ENCODE peak calls at places on chromosomes 2 and 18, in eight cellular contexts. One of them, this sample, is unnamed.

GRCh38 chr2:235026137-235026536 is 74.3 kb downstream of the SH3BP4 start:
- DNase-seq in HTR-8/SVneo: peak
- DNase-seq in activated T-cell treated with anti-CD3 and anti-CD28 coated beads for 1 hour: no peak
- DNase-seq in ELR: peak
- DNase-seq in T-helper 1 cell: no peak
- DNase-seq in stimulated activated CD4-positive, alpha-beta T cell treated with anti-CD3 and anti-CD28 coated beads, Interleukin-12 subunit alpha, Interleukin-12 subunit beta, amount 100 ng/mL, for 4 hours: no peak
- DNase-seq in C1 segment of cervical spinal cord: no peak
- DNase-seq in transverse colon: peak
- DNase-seq in this sample: peak

GRCh38 chr2:88067598-88067997 is at the start of gene SMYD1:
- DNase-seq in activated T-cell treated with anti-CD3 and anti-CD28 coated beads for 1 hour: no peak
- DNase-seq in stimulated activated CD4-positive, alpha-beta T cell treated with anti-CD3 and anti-CD28 coated beads, Interleukin-12 subunit alpha, Interleukin-12 subunit beta, amount 100 ng/mL, for 4 hours: no peak
- DNase-seq in C1 segment of cervical spinal cord: no peak
- DNase-seq in HTR-8/SVneo: no peak
- DNase-seq in T-helper 1 cell: no peak
- DNase-seq in transverse colon: no peak
- DNase-seq in ELR: no peak
- DNase-seq in this sample: no peak

GRCh38 chr2:174634130-174635014 is 36.8 kb upstream of the WIPF1 start:
- DNase-seq in activated T-cell treated with anti-CD3 and anti-CD28 coated beads for 1 hour: no peak
- DNase-seq in transverse colon: peak
- DNase-seq in C1 segment of cervical spinal cord: peak
- DNase-seq in ELR: peak
- DNase-seq in stimulated activated CD4-positive, alpha-beta T cell treated with anti-CD3 and anti-CD28 coated beads, Interleukin-12 subunit alpha, Interleukin-12 subunit beta, amount 100 ng/mL, for 4 hours: peak
- DNase-seq in HTR-8/SVneo: no peak
- DNase-seq in T-helper 1 cell: peak
- DNase-seq in this sample: no peak

GRCh38 chr18:75240433-75240832 is 29.8 kb downstream of the TSHZ1 start:
- DNase-seq in HTR-8/SVneo: no peak
- DNase-seq in ELR: no peak
- DNase-seq in stimulated activated CD4-positive, alpha-beta T cell treated with anti-CD3 and anti-CD28 coated beads, Interleukin-12 subunit alpha, Interleukin-12 subunit beta, amount 100 ng/mL, for 4 hours: no peak
- DNase-seq in transverse colon: no peak
- DNase-seq in T-helper 1 cell: no peak
- DNase-seq in activated T-cell treated with anti-CD3 and anti-CD28 coated beads for 1 hour: no peak
- DNase-seq in C1 segment of cervical spinal cord: no peak
- DNase-seq in this sample: no peak

GRCh38 chr2:48673581-48673980 is 55.9 kb downstream of the GTF2A1L start:
- DNase-seq in HTR-8/SVneo: no peak
- DNase-seq in C1 segment of cervical spinal cord: no peak
- DNase-seq in activated T-cell treated with anti-CD3 and anti-CD28 coated beads for 1 hour: no peak
- DNase-seq in stimulated activated CD4-positive, alpha-beta T cell treated with anti-CD3 and anti-CD28 coated beads, Interleukin-12 subunit alpha, Interleukin-12 subunit beta, amount 100 ng/mL, for 4 hours: no peak
- DNase-seq in T-helper 1 cell: no peak
- DNase-seq in ELR: no peak
- DNase-seq in transverse colon: no peak
- DNase-seq in this sample: no peak

GRCh38 chr18:5468394-5468793 is 75.4 kb downstream of the EPB41L3 start:
- DNase-seq in HTR-8/SVneo: no peak
- DNase-seq in ELR: no peak
- DNase-seq in C1 segment of cervical spinal cord: no peak
- DNase-seq in T-helper 1 cell: no peak
- DNase-seq in transverse colon: no peak
- DNase-seq in stimulated activated CD4-positive, alpha-beta T cell treated with anti-CD3 and anti-CD28 coated beads, Interleukin-12 subunit alpha, Interleukin-12 subunit beta, amount 100 ng/mL, for 4 hours: no peak
- DNase-seq in activated T-cell treated with anti-CD3 and anti-CD28 coated beads for 1 hour: no peak
- DNase-seq in this sample: no peak

GRCh38 chr2:195498176-195498575 is 158.8 kb upstream of the SLC39A10 start:
- DNase-seq in HTR-8/SVneo: no peak
- DNase-seq in T-helper 1 cell: peak
- DNase-seq in stimulated activated CD4-positive, alpha-beta T cell treated with anti-CD3 and anti-CD28 coated beads, Interleukin-12 subunit alpha, Interleukin-12 subunit beta, amount 100 ng/mL, for 4 hours: peak
- DNase-seq in activated T-cell treated with anti-CD3 and anti-CD28 coated beads for 1 hour: peak
- DNase-seq in ELR: peak
- DNase-seq in transverse colon: peak
- DNase-seq in C1 segment of cervical spinal cord: no peak
- DNase-seq in this sample: no peak

GRCh38 chr2:32807662-32808061 is 139.1 kb upstream of the LTBP1 start:
- DNase-seq in activated T-cell treated with anti-CD3 and anti-CD28 coated beads for 1 hour: no peak
- DNase-seq in HTR-8/SVneo: no peak
- DNase-seq in C1 segment of cervical spinal cord: no peak
- DNase-seq in ELR: no peak
- DNase-seq in transverse colon: no peak
- DNase-seq in T-helper 1 cell: no peak
- DNase-seq in stimulated activated CD4-positive, alpha-beta T cell treated with anti-CD3 and anti-CD28 coated beads, Interleukin-12 subunit alpha, Interleukin-12 subunit beta, amount 100 ng/mL, for 4 hours: no peak
- DNase-seq in this sample: no peak

GRCh38 chr2:148914463-148914862 is 39.4 kb downstream of the KIF5C start:
- DNase-seq in ELR: no peak
- DNase-seq in HTR-8/SVneo: no peak
- DNase-seq in activated T-cell treated with anti-CD3 and anti-CD28 coated beads for 1 hour: no peak
- DNase-seq in T-helper 1 cell: no peak
- DNase-seq in C1 segment of cervical spinal cord: peak
- DNase-seq in stimulated activated CD4-positive, alpha-beta T cell treated with anti-CD3 and anti-CD28 coated beads, Interleukin-12 subunit alpha, Interleukin-12 subunit beta, amount 100 ng/mL, for 4 hours: no peak
- DNase-seq in transverse colon: no peak
- DNase-seq in this sample: no peak

GRCh38 chr2:71934320-71934593 is 213.4 kb downstream of the CYP26B1 start:
- DNase-seq in stimulated activated CD4-positive, alpha-beta T cell treated with anti-CD3 and anti-CD28 coated beads, Interleukin-12 subunit alpha, Interleukin-12 subunit beta, amount 100 ng/mL, for 4 hours: no peak
- DNase-seq in T-helper 1 cell: no peak
- DNase-seq in transverse colon: no peak
- DNase-seq in HTR-8/SVneo: no peak
- DNase-seq in C1 segment of cervical spinal cord: no peak
- DNase-seq in activated T-cell treated with anti-CD3 and anti-CD28 coated beads for 1 hour: no peak
- DNase-seq in ELR: no peak
- DNase-seq in this sample: no peak

GRCh38 chr2:220569380-220569779 is 942.0 kb downstream of the SLC4A3 start:
- DNase-seq in ELR: no peak
- DNase-seq in C1 segment of cervical spinal cord: no peak
- DNase-seq in HTR-8/SVneo: no peak
- DNase-seq in activated T-cell treated with anti-CD3 and anti-CD28 coated beads for 1 hour: no peak
- DNase-seq in T-helper 1 cell: no peak
- DNase-seq in stimulated activated CD4-positive, alpha-beta T cell treated with anti-CD3 and anti-CD28 coated beads, Interleukin-12 subunit alpha, Interleukin-12 subunit beta, amount 100 ng/mL, for 4 hours: no peak
- DNase-seq in transverse colon: no peak
- DNase-seq in this sample: no peak

GRCh38 chr2:241232736-241233575 is 44.5 kb downstream of the ANO7 start:
- DNase-seq in T-helper 1 cell: no peak
- DNase-seq in activated T-cell treated with anti-CD3 and anti-CD28 coated beads for 1 hour: no peak
- DNase-seq in ELR: no peak
- DNase-seq in transverse colon: no peak
- DNase-seq in HTR-8/SVneo: no peak
- DNase-seq in C1 segment of cervical spinal cord: no peak
- DNase-seq in stimulated activated CD4-positive, alpha-beta T cell treated with anti-CD3 and anti-CD28 coated beads, Interleukin-12 subunit alpha, Interleukin-12 subunit beta, amount 100 ng/mL, for 4 hours: no peak
- DNase-seq in this sample: no peak

GRCh38 chr18:54613174-54613573 is 22.1 kb downstream of the DYNAP start:
- DNase-seq in C1 segment of cervical spinal cord: no peak
- DNase-seq in transverse colon: no peak
- DNase-seq in ELR: no peak
- DNase-seq in HTR-8/SVneo: no peak
- DNase-seq in activated T-cell treated with anti-CD3 and anti-CD28 coated beads for 1 hour: no peak
- DNase-seq in T-helper 1 cell: no peak
- DNase-seq in stimulated activated CD4-positive, alpha-beta T cell treated with anti-CD3 and anti-CD28 coated beads, Interleukin-12 subunit alpha, Interleukin-12 subunit beta, amount 100 ng/mL, for 4 hours: no peak
- DNase-seq in this sample: no peak

GRCh38 chr2:163252199-163252598 is 413.6 kb upstream of the KCNH7 start:
- DNase-seq in HTR-8/SVneo: no peak
- DNase-seq in C1 segment of cervical spinal cord: no peak
- DNase-seq in stimulated activated CD4-positive, alpha-beta T cell treated with anti-CD3 and anti-CD28 coated beads, Interleukin-12 subunit alpha, Interleukin-12 subunit beta, amount 100 ng/mL, for 4 hours: no peak
- DNase-seq in ELR: no peak
- DNase-seq in transverse colon: no peak
- DNase-seq in activated T-cell treated with anti-CD3 and anti-CD28 coated beads for 1 hour: no peak
- DNase-seq in T-helper 1 cell: no peak
- DNase-seq in this sample: no peak

GRCh38 chr2:205925373-205926337 is 160.3 kb downstream of the INO80D start:
- DNase-seq in ELR: peak
- DNase-seq in transverse colon: peak
- DNase-seq in stimulated activated CD4-positive, alpha-beta T cell treated with anti-CD3 and anti-CD28 coated beads, Interleukin-12 subunit alpha, Interleukin-12 subunit beta, amount 100 ng/mL, for 4 hours: peak
- DNase-seq in T-helper 1 cell: peak
- DNase-seq in C1 segment of cervical spinal cord: peak
- DNase-seq in activated T-cell treated with anti-CD3 and anti-CD28 coated beads for 1 hour: peak
- DNase-seq in HTR-8/SVneo: peak
- DNase-seq in this sample: peak

GRCh38 chr2:26395394-26395793 is 6.3 kb upstream of the DRC1 start:
- DNase-seq in activated T-cell treated with anti-CD3 and anti-CD28 coated beads for 1 hour: no peak
- DNase-seq in T-helper 1 cell: no peak
- DNase-seq in ELR: no peak
- DNase-seq in transverse colon: no peak
- DNase-seq in HTR-8/SVneo: no peak
- DNase-seq in stimulated activated CD4-positive, alpha-beta T cell treated with anti-CD3 and anti-CD28 coated beads, Interleukin-12 subunit alpha, Interleukin-12 subunit beta, amount 100 ng/mL, for 4 hours: no peak
- DNase-seq in C1 segment of cervical spinal cord: no peak
- DNase-seq in this sample: no peak

GRCh38 chr2:187055463-187055862 is 206.5 kb upstream of the ZSWIM2 start:
- DNase-seq in C1 segment of cervical spinal cord: no peak
- DNase-seq in transverse colon: no peak
- DNase-seq in T-helper 1 cell: no peak
- DNase-seq in activated T-cell treated with anti-CD3 and anti-CD28 coated beads for 1 hour: no peak
- DNase-seq in HTR-8/SVneo: no peak
- DNase-seq in stimulated activated CD4-positive, alpha-beta T cell treated with anti-CD3 and anti-CD28 coated beads, Interleukin-12 subunit alpha, Interleukin-12 subunit beta, amount 100 ng/mL, for 4 hours: no peak
- DNase-seq in ELR: no peak
- DNase-seq in this sample: no peak

GRCh38 chr2:79717364-79718007 is 204.6 kb downstream of the CTNNA2 start:
- DNase-seq in HTR-8/SVneo: peak
- DNase-seq in transverse colon: no peak
- DNase-seq in C1 segment of cervical spinal cord: no peak
- DNase-seq in stimulated activated CD4-positive, alpha-beta T cell treated with anti-CD3 and anti-CD28 coated beads, Interleukin-12 subunit alpha, Interleukin-12 subunit beta, amount 100 ng/mL, for 4 hours: no peak
- DNase-seq in activated T-cell treated with anti-CD3 and anti-CD28 coated beads for 1 hour: no peak
- DNase-seq in ELR: peak
- DNase-seq in T-helper 1 cell: no peak
- DNase-seq in this sample: peak

GRCh38 chr18:31678425-31678824 is 6.0 kb downstream of the B4GALT6 start:
- DNase-seq in ELR: no peak
- DNase-seq in T-helper 1 cell: no peak
- DNase-seq in HTR-8/SVneo: no peak
- DNase-seq in stimulated activated CD4-positive, alpha-beta T cell treated with anti-CD3 and anti-CD28 coated beads, Interleukin-12 subunit alpha, Interleukin-12 subunit beta, amount 100 ng/mL, for 4 hours: no peak
- DNase-seq in C1 segment of cervical spinal cord: no peak
- DNase-seq in activated T-cell treated with anti-CD3 and anti-CD28 coated beads for 1 hour: no peak
- DNase-seq in transverse colon: no peak
- DNase-seq in this sample: no peak

GRCh38 chr2:74008761-74009395 is 24.2 kb downstream of the TET3 start:
- DNase-seq in T-helper 1 cell: no peak
- DNase-seq in HTR-8/SVneo: no peak
- DNase-seq in stimulated activated CD4-positive, alpha-beta T cell treated with anti-CD3 and anti-CD28 coated beads, Interleukin-12 subunit alpha, Interleukin-12 subunit beta, amount 100 ng/mL, for 4 hours: no peak
- DNase-seq in ELR: no peak
- DNase-seq in C1 segment of cervical spinal cord: no peak
- DNase-seq in transverse colon: no peak
- DNase-seq in activated T-cell treated with anti-CD3 and anti-CD28 coated beads for 1 hour: no peak
- DNase-seq in this sample: no peak

GRCh38 chr2:167749641-167750040 is 497.8 kb downstream of the STK39 start:
- DNase-seq in HTR-8/SVneo: no peak
- DNase-seq in C1 segment of cervical spinal cord: no peak
- DNase-seq in stimulated activated CD4-positive, alpha-beta T cell treated with anti-CD3 and anti-CD28 coated beads, Interleukin-12 subunit alpha, Interleukin-12 subunit beta, amount 100 ng/mL, for 4 hours: no peak
- DNase-seq in activated T-cell treated with anti-CD3 and anti-CD28 coated beads for 1 hour: no peak
- DNase-seq in transverse colon: no peak
- DNase-seq in T-helper 1 cell: no peak
- DNase-seq in ELR: no peak
- DNase-seq in this sample: no peak

GRCh38 chr2:50712569-50712968 is 319.4 kb downstream of the NRXN1 start:
- DNase-seq in ELR: no peak
- DNase-seq in C1 segment of cervical spinal cord: no peak
- DNase-seq in activated T-cell treated with anti-CD3 and anti-CD28 coated beads for 1 hour: no peak
- DNase-seq in stimulated activated CD4-positive, alpha-beta T cell treated with anti-CD3 and anti-CD28 coated beads, Interleukin-12 subunit alpha, Interleukin-12 subunit beta, amount 100 ng/mL, for 4 hours: no peak
- DNase-seq in HTR-8/SVneo: no peak
- DNase-seq in transverse colon: no peak
- DNase-seq in T-helper 1 cell: no peak
- DNase-seq in this sample: no peak

GRCh38 chr18:23071285-23071684 is 64.0 kb upstream of the CABLES1 start:
- DNase-seq in ELR: peak
- DNase-seq in activated T-cell treated with anti-CD3 and anti-CD28 coated beads for 1 hour: peak
- DNase-seq in transverse colon: peak
- DNase-seq in HTR-8/SVneo: no peak
- DNase-seq in C1 segment of cervical spinal cord: peak
- DNase-seq in T-helper 1 cell: peak
- DNase-seq in stimulated activated CD4-positive, alpha-beta T cell treated with anti-CD3 and anti-CD28 coated beads, Interleukin-12 subunit alpha, Interleukin-12 subunit beta, amount 100 ng/mL, for 4 hours: peak
- DNase-seq in this sample: no peak

GRCh38 chr2:28665041-28665704 is 86.5 kb upstream of the PPP1CB start:
- DNase-seq in ELR: no peak
- DNase-seq in C1 segment of cervical spinal cord: no peak
- DNase-seq in HTR-8/SVneo: no peak
- DNase-seq in transverse colon: peak
- DNase-seq in stimulated activated CD4-positive, alpha-beta T cell treated with anti-CD3 and anti-CD28 coated beads, Interleukin-12 subunit alpha, Interleukin-12 subunit beta, amount 100 ng/mL, for 4 hours: no peak
- DNase-seq in activated T-cell treated with anti-CD3 and anti-CD28 coated beads for 1 hour: no peak
- DNase-seq in T-helper 1 cell: no peak
- DNase-seq in this sample: peak

GRCh38 chr2:120874876-120875275 is 139.2 kb downstream of the GLI2 start:
- DNase-seq in T-helper 1 cell: no peak
- DNase-seq in ELR: no peak
- DNase-seq in stimulated activated CD4-positive, alpha-beta T cell treated with anti-CD3 and anti-CD28 coated beads, Interleukin-12 subunit alpha, Interleukin-12 subunit beta, amount 100 ng/mL, for 4 hours: no peak
- DNase-seq in activated T-cell treated with anti-CD3 and anti-CD28 coated beads for 1 hour: no peak
- DNase-seq in transverse colon: no peak
- DNase-seq in C1 segment of cervical spinal cord: no peak
- DNase-seq in HTR-8/SVneo: no peak
- DNase-seq in this sample: no peak

GRCh38 chr18:62512996-62513395 is 9.8 kb upstream of the ZCCHC2 start:
- DNase-seq in ELR: no peak
- DNase-seq in T-helper 1 cell: no peak
- DNase-seq in stimulated activated CD4-positive, alpha-beta T cell treated with anti-CD3 and anti-CD28 coated beads, Interleukin-12 subunit alpha, Interleukin-12 subunit beta, amount 100 ng/mL, for 4 hours: no peak
- DNase-seq in activated T-cell treated with anti-CD3 and anti-CD28 coated beads for 1 hour: no peak
- DNase-seq in HTR-8/SVneo: no peak
- DNase-seq in transverse colon: no peak
- DNase-seq in C1 segment of cervical spinal cord: no peak
- DNase-seq in this sample: no peak

GRCh38 chr18:62876106-62876505 is 160.8 kb downstream of the PHLPP1 start:
- DNase-seq in HTR-8/SVneo: no peak
- DNase-seq in T-helper 1 cell: no peak
- DNase-seq in ELR: no peak
- DNase-seq in C1 segment of cervical spinal cord: no peak
- DNase-seq in stimulated activated CD4-positive, alpha-beta T cell treated with anti-CD3 and anti-CD28 coated beads, Interleukin-12 subunit alpha, Interleukin-12 subunit beta, amount 100 ng/mL, for 4 hours: no peak
- DNase-seq in activated T-cell treated with anti-CD3 and anti-CD28 coated beads for 1 hour: no peak
- DNase-seq in transverse colon: no peak
- DNase-seq in this sample: no peak

GRCh38 chr2:99651930-99652670 is 162.3 kb upstream of the REV1 start:
- DNase-seq in transverse colon: no peak
- DNase-seq in activated T-cell treated with anti-CD3 and anti-CD28 coated beads for 1 hour: no peak
- DNase-seq in T-helper 1 cell: no peak
- DNase-seq in stimulated activated CD4-positive, alpha-beta T cell treated with anti-CD3 and anti-CD28 coated beads, Interleukin-12 subunit alpha, Interleukin-12 subunit beta, amount 100 ng/mL, for 4 hours: no peak
- DNase-seq in HTR-8/SVneo: peak
- DNase-seq in ELR: peak
- DNase-seq in C1 segment of cervical spinal cord: no peak
- DNase-seq in this sample: no peak

GRCh38 chr2:226114436-226114835 is 685.2 kb downstream of the IRS1 start:
- DNase-seq in C1 segment of cervical spinal cord: no peak
- DNase-seq in transverse colon: no peak
- DNase-seq in HTR-8/SVneo: no peak
- DNase-seq in activated T-cell treated with anti-CD3 and anti-CD28 coated beads for 1 hour: no peak
- DNase-seq in stimulated activated CD4-positive, alpha-beta T cell treated with anti-CD3 and anti-CD28 coated beads, Interleukin-12 subunit alpha, Interleukin-12 subunit beta, amount 100 ng/mL, for 4 hours: no peak
- DNase-seq in ELR: peak
- DNase-seq in T-helper 1 cell: no peak
- DNase-seq in this sample: no peak

GRCh38 chr18:67425724-67426123 is 90.8 kb downstream of the DSEL start:
- DNase-seq in ELR: peak
- DNase-seq in C1 segment of cervical spinal cord: no peak
- DNase-seq in stimulated activated CD4-positive, alpha-beta T cell treated with anti-CD3 and anti-CD28 coated beads, Interleukin-12 subunit alpha, Interleukin-12 subunit beta, amount 100 ng/mL, for 4 hours: no peak
- DNase-seq in activated T-cell treated with anti-CD3 and anti-CD28 coated beads for 1 hour: no peak
- DNase-seq in HTR-8/SVneo: no peak
- DNase-seq in transverse colon: no peak
- DNase-seq in T-helper 1 cell: no peak
- DNase-seq in this sample: peak

GRCh38 chr2:120775261-120775660 is 39.6 kb downstream of the GLI2 start:
- DNase-seq in HTR-8/SVneo: no peak
- DNase-seq in stimulated activated CD4-positive, alpha-beta T cell treated with anti-CD3 and anti-CD28 coated beads, Interleukin-12 subunit alpha, Interleukin-12 subunit beta, amount 100 ng/mL, for 4 hours: no peak
- DNase-seq in activated T-cell treated with anti-CD3 and anti-CD28 coated beads for 1 hour: no peak
- DNase-seq in ELR: no peak
- DNase-seq in T-helper 1 cell: no peak
- DNase-seq in transverse colon: no peak
- DNase-seq in C1 segment of cervical spinal cord: no peak
- DNase-seq in this sample: no peak

GRCh38 chr2:168951871-168952270 is 50.8 kb downstream of the G6PC2 start:
- DNase-seq in transverse colon: no peak
- DNase-seq in HTR-8/SVneo: no peak
- DNase-seq in ELR: no peak
- DNase-seq in T-helper 1 cell: no peak
- DNase-seq in stimulated activated CD4-positive, alpha-beta T cell treated with anti-CD3 and anti-CD28 coated beads, Interleukin-12 subunit alpha, Interleukin-12 subunit beta, amount 100 ng/mL, for 4 hours: no peak
- DNase-seq in activated T-cell treated with anti-CD3 and anti-CD28 coated beads for 1 hour: no peak
- DNase-seq in C1 segment of cervical spinal cord: no peak
- DNase-seq in this sample: no peak

GRCh38 chr2:229914182-229914581 is 7.6 kb downstream of the TRIP12 start:
- DNase-seq in C1 segment of cervical spinal cord: no peak
- DNase-seq in stimulated activated CD4-positive, alpha-beta T cell treated with anti-CD3 and anti-CD28 coated beads, Interleukin-12 subunit alpha, Interleukin-12 subunit beta, amount 100 ng/mL, for 4 hours: no peak
- DNase-seq in HTR-8/SVneo: no peak
- DNase-seq in ELR: no peak
- DNase-seq in T-helper 1 cell: no peak
- DNase-seq in activated T-cell treated with anti-CD3 and anti-CD28 coated beads for 1 hour: no peak
- DNase-seq in transverse colon: no peak
- DNase-seq in this sample: no peak

GRCh38 chr2:219002395-219003266 is 9.4 kb upstream of the CRYBA2 start:
- DNase-seq in ELR: no peak
- DNase-seq in T-helper 1 cell: no peak
- DNase-seq in HTR-8/SVneo: no peak
- DNase-seq in C1 segment of cervical spinal cord: no peak
- DNase-seq in transverse colon: peak
- DNase-seq in activated T-cell treated with anti-CD3 and anti-CD28 coated beads for 1 hour: no peak
- DNase-seq in stimulated activated CD4-positive, alpha-beta T cell treated with anti-CD3 and anti-CD28 coated beads, Interleukin-12 subunit alpha, Interleukin-12 subunit beta, amount 100 ng/mL, for 4 hours: no peak
- DNase-seq in this sample: peak

This sample was measured in AG08396.